ENCODE peak calls at places on chromosomes 1 and 21, in five cellular contexts. X, Y, C, L and K are unnamed samples.
A peak's percentile ranks its signal among the peaks of the same experiment; 100 is the strongest.

GRCh38 chr1:31625561-31626272 is 8.2 kb downstream of the HCRTR1 start:
- DNase-seq in X (no peak), Y (no peak), C (no peak), L (no peak), K (no peak)

GRCh38 chr1:26831546-26832248 is 5.2 kb downstream of the ZDHHC18 start:
- DNase-seq in X (no peak), Y (no peak), C (no peak), L (no peak), K (no peak)

GRCh38 chr1:31327381-31327780 is 30.5 kb downstream of the ZCCHC17 start:
- DNase-seq in X (no peak), Y (no peak), C (no peak), L (no peak), K (peak; percentile 47)

GRCh38 chr1:89610457-89610991 is 22.4 kb upstream of the LRRC8C start:
- DNase-seq in X (no peak), Y (no peak), C (no peak), L (no peak), K (no peak)

GRCh38 chr21:31248598-31248997 is 95.5 kb downstream of the TIAM1 start:
- DNase-seq in X (peak; percentile 1), Y (no peak), C (no peak), L (no peak), K (peak; percentile 54)

GRCh38 chr1:2556277-2557145 is at the start of gene TNFRSF14:
- DNase-seq in X (peak; percentile 48), Y (peak; percentile 80), C (no peak), L (peak; percentile 72), K (no peak)

GRCh38 chr1:156749429-156750118 is 1.9 kb downstream of the HDGF start:
- DNase-seq in X (peak; percentile 59), Y (no peak), C (no peak), L (peak; percentile 30), K (no peak)

GRCh38 chr1:89635825-89636815 is 3.2 kb downstream of the LRRC8C start:
- DNase-seq in X (peak; percentile 97), Y (no peak), C (no peak), L (no peak), K (peak; percentile 68)

GRCh38 chr21:39114871-39115658 is 68.2 kb downstream of the PSMG1 start:
- DNase-seq in X (no peak), Y (no peak), C (no peak), L (no peak), K (no peak)

GRCh38 chr1:244834596-244835275 is 722 bp upstream of the COX20 start:
- DNase-seq in X (peak; percentile 94), Y (peak; percentile 93), C (peak; percentile 81), L (peak; percentile 93), K (peak; percentile 78)

GRCh38 chr1:53512807-53513755 is 53.9 kb downstream of the DMRTB1 start:
- DNase-seq in X (peak; percentile 20), Y (no peak), C (no peak), L (peak; percentile 37), K (no peak)

GRCh38 chr21:15164678-15165303 is 100.0 kb upstream of the NRIP1 start:
- DNase-seq in X (no peak), Y (no peak), C (no peak), L (no peak), K (peak; percentile 66)

GRCh38 chr1:147545133-147545532 is 3.8 kb downstream of the BCL9 start:
- DNase-seq in X (peak; percentile 55), Y (peak; percentile 94), C (no peak), L (peak; percentile 41), K (peak; percentile 93)

GRCh38 chr1:23568608-23569383 is 9.5 kb upstream of the ID3 start:
- DNase-seq in X (no peak), Y (no peak), C (no peak), L (no peak), K (no peak)

GRCh38 chr1:11752359-11753208 is 9.4 kb upstream of the C1orf167 start:
- DNase-seq in X (no peak), Y (no peak), C (no peak), L (no peak), K (no peak)

GRCh38 chr1:18962121-18962721 is 5.7 kb upstream of the IFFO2 start:
- DNase-seq in X (no peak), Y (no peak), C (no peak), L (no peak), K (peak; percentile 66)

GRCh38 chr1:913491-914252 is 10.1 kb upstream of the SAMD11 start:
- DNase-seq in X (no peak), Y (peak; percentile 64), C (no peak), L (peak; percentile 19), K (no peak)

GRCh38 chr1:246318622-246319021 is 188.5 kb downstream of the SMYD3 start:
- DNase-seq in X (no peak), Y (no peak), C (no peak), L (no peak), K (no peak)

GRCh38 chr21:41958886-41959563 is 5.2 kb upstream of the C2CD2 start:
- DNase-seq in X (peak; percentile 85), Y (no peak), C (no peak), L (no peak), K (peak; percentile 89)

GRCh38 chr1:12604114-12604874 is 13.7 kb downstream of the DHRS3 start:
- DNase-seq in X (peak; percentile 95), Y (no peak), C (no peak), L (no peak), K (peak; percentile 90)

GRCh38 chr21:35911412-35912191 is 148.7 kb downstream of the SETD4 start:
- DNase-seq in X (no peak), Y (no peak), C (no peak), L (no peak), K (peak; percentile 55)

GRCh38 chr1:209603877-209604276 is 20.4 kb downstream of the CAMK1G start:
- DNase-seq in X (no peak), Y (no peak), C (no peak), L (no peak), K (no peak)

GRCh38 chr1:145884675-145885074 is 991 bp downstream of the ANKRD35 start:
- DNase-seq in X (no peak), Y (no peak), C (no peak), L (no peak), K (no peak)

GRCh38 chr1:6794164-6794563 is 8.9 kb downstream of the CAMTA1 start:
- DNase-seq in X (peak; percentile 54), Y (peak; percentile 20), C (no peak), L (no peak), K (no peak)

GRCh38 chr1:23403038-23403336 is 21.6 kb downstream of the TCEA3 start:
- DNase-seq in X (peak; percentile 62), Y (no peak), C (no peak), L (no peak), K (no peak)

GRCh38 chr1:3536395-3536794 is 74.9 kb downstream of the MEGF6 start:
- DNase-seq in X (no peak), Y (no peak), C (no peak), L (no peak), K (no peak)

GRCh38 chr1:8428441-8428840 is 110.5 kb downstream of the SLC45A1 start:
- DNase-seq in X (no peak), Y (no peak), C (no peak), L (no peak), K (no peak)

GRCh38 chr1:217769768-217770167 is 138.6 kb downstream of the SPATA17 start:
- DNase-seq in X (no peak), Y (no peak), C (no peak), L (no peak), K (no peak)

GRCh38 chr1:118254483-118254882 is 69.5 kb upstream of the SPAG17 start:
- DNase-seq in X (no peak), Y (no peak), C (no peak), L (no peak), K (no peak)

GRCh38 chr1:71045463-71046028 is 2.1 kb downstream of the PTGER3 start:
- DNase-seq in X (no peak), Y (no peak), C (no peak), L (no peak), K (no peak)

GRCh38 chr1:236220473-236220872 is 61.3 kb downstream of the ERO1B start:
- DNase-seq in X (no peak), Y (no peak), C (no peak), L (no peak), K (no peak)

GRCh38 chr1:125065821-125066180 is 3881.0 kb downstream of the SRGAP2C start:
- DNase-seq in X (no peak), Y (no peak), C (no peak), L (no peak), K (no peak)

GRCh38 chr1:238558156-238558555 is 667.4 kb upstream of the ZP4 start:
- DNase-seq in X (no peak), Y (no peak), C (no peak), L (no peak), K (peak; percentile 86)

GRCh38 chr1:167076136-167076710 is 14.0 kb downstream of the GPA33 start:
- DNase-seq in X (no peak), Y (no peak), C (no peak), L (no peak), K (no peak)

GRCh38 chr1:43271186-43272118 is 1.7 kb downstream of the TMEM125 start:
- DNase-seq in X (no peak), Y (no peak), C (no peak), L (no peak), K (no peak)

GRCh38 chr1:205458777-205459566 is 3.1 kb upstream of the BLACAT1 start:
- DNase-seq in X (peak; percentile 50), Y (peak; percentile 70), C (no peak), L (no peak), K (peak; percentile 62)